ENCODE peak calls at places on chromosomes 7 and 10, in six cellular contexts. S is heart right ventricle; G is activated CD8-positive, alpha-beta T cell treated with anti-CD3 and anti-CD28 coated beads for 36 hours; C is Peyer's patch; B is OCI-LY7; Q is left ventricle myocardium inferior. U is an unnamed sample.

GRCh38 chr7:82559203-82559805 is 115.7 kb upstream of the CACNA2D1 start:
- DNase-seq in S (no peak), G (no peak), C (no peak), B (no peak), Q (no peak), U (peak; percentile 92)

GRCh38 chr10:130377986-130378545 is 241.9 kb downstream of the GLRX3 start:
- DNase-seq in S (no peak), G (no peak), C (no peak), B (no peak), Q (no peak), U (no peak)

GRCh38 chr7:20828947-20829346 is 42.3 kb upstream of the SP8 start:
- DNase-seq in S (no peak), G (no peak), C (no peak), B (peak; percentile 36), Q (no peak), U (no peak)

GRCh38 chr7:70785427-70785826 is 346.5 kb upstream of the GALNT17 start:
- DNase-seq in S (no peak), G (no peak), C (no peak), B (no peak), Q (no peak), U (no peak)

GRCh38 chr10:75525646-75526045 is 94.2 kb downstream of the LRMDA start:
- DNase-seq in S (no peak), G (no peak), C (no peak), B (no peak), Q (no peak), U (no peak)

GRCh38 chr7:21314954-21315353 is 112.9 kb upstream of the SP4 start:
- DNase-seq in S (no peak), G (no peak), C (no peak), B (no peak), Q (no peak), U (no peak)

GRCh38 chr7:12865593-12865992 is 178.2 kb downstream of the ARL4A start:
- DNase-seq in S (no peak), G (no peak), C (no peak), B (no peak), Q (no peak), U (no peak)

GRCh38 chr10:25933653-25934608 is at the start of gene MYO3A:
- DNase-seq in S (peak; percentile 10), G (no peak), C (no peak), B (no peak), Q (no peak), U (no peak)

GRCh38 chr10:126924915-126925300 is 19.7 kb downstream of the DOCK1 start:
- DNase-seq in S (no peak), G (no peak), C (no peak), B (no peak), Q (no peak), U (no peak)

GRCh38 chr7:152054377-152055230 is 29.1 kb downstream of the GALNT11 start:
- DNase-seq in S (no peak), G (no peak), C (no peak), B (no peak), Q (peak; percentile 31), U (no peak)

GRCh38 chr10:26336979-26337378 is 101.2 kb upstream of the APBB1IP start:
- DNase-seq in S (no peak), G (no peak), C (no peak), B (no peak), Q (no peak), U (no peak)

GRCh38 chr7:52669031-52669430 is 366.4 kb upstream of the POM121L12 start:
- DNase-seq in S (no peak), G (no peak), C (no peak), B (no peak), Q (no peak), U (no peak)

GRCh38 chr10:110006358-110007170 is 1.2 kb upstream of the ADD3 start:
- DNase-seq in S (peak; percentile 54), G (peak; percentile 59), C (peak; percentile 38), B (peak; percentile 16), Q (peak; percentile 75), U (no peak)

GRCh38 chr10:26437637-26438461 is at the start of gene APBB1IP:
- DNase-seq in S (peak; percentile 78), G (peak; percentile 67), C (peak; percentile 81), B (peak; percentile 94), Q (peak; percentile 81), U (peak; percentile 96)

GRCh38 chr10:26881600-26882331 is 21.0 kb upstream of the ABI1 start:
- DNase-seq in S (no peak), G (no peak), C (no peak), B (peak; percentile 78), Q (no peak), U (peak; percentile 66)

GRCh38 chr10:133489816-133490588 is 36.3 kb downstream of the SCART1 start:
- DNase-seq in S (no peak), G (peak; percentile 51), C (no peak), B (no peak), Q (no peak), U (no peak)

GRCh38 chr10:12835709-12836108 is 165.8 kb downstream of the CCDC3 start:
- DNase-seq in S (no peak), G (no peak), C (no peak), B (no peak), Q (no peak), U (no peak)

GRCh38 chr10:21326594-21326993 is 198.9 kb downstream of the SKIDA1 start:
- DNase-seq in S (no peak), G (no peak), C (no peak), B (no peak), Q (no peak), U (no peak)

GRCh38 chr7:43112088-43112940 is at the start of gene HECW1:
- DNase-seq in S (peak; percentile 14), G (no peak), C (no peak), B (no peak), Q (no peak), U (no peak)

GRCh38 chr7:90726623-90727022 is 130.5 kb downstream of the CDK14 start:
- DNase-seq in S (no peak), G (no peak), C (no peak), B (no peak), Q (no peak), U (peak; percentile 76)

GRCh38 chr10:99777918-99778716 is 4.3 kb upstream of the ABCC2 start:
- DNase-seq in S (no peak), G (no peak), C (no peak), B (peak; percentile 74), Q (no peak), U (no peak)

GRCh38 chr7:121278120-121279021 is 50.4 kb upstream of the WNT16 start:
- DNase-seq in S (no peak), G (no peak), C (no peak), B (no peak), Q (no peak), U (peak; percentile 72)

GRCh38 chr10:26509311-26509710 is 71.2 kb downstream of the APBB1IP start:
- DNase-seq in S (no peak), G (no peak), C (no peak), B (no peak), Q (no peak), U (no peak)

GRCh38 chr7:28668085-28668484 is 255.8 kb downstream of the CREB5 start:
- DNase-seq in S (no peak), G (no peak), C (no peak), B (no peak), Q (no peak), U (no peak)

GRCh38 chr7:6545398-6546126 is 5.7 kb downstream of the GRID2IP start:
- DNase-seq in S (no peak), G (no peak), C (no peak), B (no peak), Q (no peak), U (peak; percentile 64)

GRCh38 chr10:26755443-26755903 is 58.0 kb downstream of the PDSS1 start:
- DNase-seq in S (no peak), G (no peak), C (peak; percentile 52), B (peak; percentile 49), Q (no peak), U (no peak)

GRCh38 chr10:77045046-77045445 is 592.6 kb downstream of the KCNMA1 start:
- DNase-seq in S (no peak), G (no peak), C (no peak), B (no peak), Q (no peak), U (no peak)

GRCh38 chr7:20839196-20839735 is 52.6 kb upstream of the SP8 start:
- DNase-seq in S (no peak), G (no peak), C (no peak), B (no peak), Q (no peak), U (no peak)

GRCh38 chr10:92387289-92387940 is 96.4 kb downstream of the MARCHF5 start:
- DNase-seq in S (no peak), G (peak; percentile 11), C (no peak), B (peak; percentile 58), Q (no peak), U (peak; percentile 61)